ENCODE peak calls at places on chromosomes 2 and 18, in eight cellular contexts. Z, V, C, P, S, E, B and A are unnamed samples.

GRCh38 chr2:55550368-55551102 is 31.0 kb downstream of the CFAP36 start:
- DNase-seq in P (no peak), B (no peak), V (no peak), E (no peak), C (no peak), S (peak; percentile 89), Z (peak; percentile 64), A (peak; percentile 86)

GRCh38 chr2:241237949-241238371 is 49.5 kb downstream of the ANO7 start:
- DNase-seq in V (no peak), P (no peak), C (no peak), E (no peak), B (no peak), S (no peak), Z (no peak), A (no peak)

GRCh38 chr2:45259547-45260160 is 250.4 kb upstream of the SIX2 start:
- DNase-seq in Z (no peak), S (peak; percentile 24), E (no peak), B (no peak), V (no peak), P (no peak), C (no peak), A (no peak)

GRCh38 chr2:84459944-84460429 is 907 bp upstream of the SUCLG1 start:
- DNase-seq in V (no peak), E (no peak), P (no peak), C (no peak), S (no peak), B (no peak), Z (no peak), A (no peak)

GRCh38 chr2:144183744-144184143 is 336.2 kb downstream of the ZEB2 start:
- DNase-seq in B (no peak), S (peak; percentile 61), E (no peak), P (no peak), C (no peak), Z (no peak), V (no peak), A (no peak)

GRCh38 chr18:48391863-48392262 is 17.3 kb downstream of the ZBTB7C start:
- DNase-seq in P (no peak), E (no peak), S (no peak), V (no peak), B (no peak), Z (no peak), C (no peak), A (no peak)

GRCh38 chr2:168920504-168921157 is 19.5 kb downstream of the G6PC2 start:
- DNase-seq in Z (no peak), P (no peak), V (peak; percentile 41), S (peak; percentile 64), B (no peak), C (no peak), E (no peak), A (peak; percentile 36)

GRCh38 chr2:105187531-105187930 is 54.0 kb upstream of the GPR45 start:
- DNase-seq in P (no peak), S (peak; percentile 28), C (no peak), E (no peak), V (no peak), B (no peak), Z (peak; percentile 5), A (no peak)

GRCh38 chr18:9017170-9017899 is 85.2 kb upstream of the NDUFV2 start:
- DNase-seq in S (peak; percentile 95), B (peak; percentile 76), P (peak; percentile 68), E (peak; percentile 71), Z (peak; percentile 90), V (peak; percentile 85), C (no peak), A (peak; percentile 97)

GRCh38 chr18:46728219-46728930 is 28.5 kb downstream of the ST8SIA5 start:
- DNase-seq in B (no peak), C (no peak), V (no peak), E (no peak), P (no peak), S (no peak), Z (no peak), A (no peak)

GRCh38 chr2:96626553-96626942 is 11.6 kb downstream of the KANSL3 start:
- DNase-seq in B (no peak), Z (no peak), V (no peak), E (no peak), C (no peak), P (no peak), S (no peak), A (no peak)

GRCh38 chr2:42879913-42880737 is 87.7 kb upstream of the HAAO start:
- DNase-seq in E (no peak), C (no peak), Z (no peak), S (peak; percentile 52), P (peak; percentile 10), B (no peak), V (no peak), A (no peak)

GRCh38 chr2:113700186-113700841 is 56.1 kb downstream of the SLC35F5 start:
- DNase-seq in E (no peak), V (peak; percentile 46), Z (no peak), B (peak; percentile 58), S (peak; percentile 77), P (no peak), C (peak; percentile 9), A (no peak)
- TF ChIP-seq CTCF in E (peak; percentile 6), V (no peak), Z (no peak), B (no peak), S (peak; percentile 40), P (no peak), C (peak; percentile 20), A (no peak)

DNA sequence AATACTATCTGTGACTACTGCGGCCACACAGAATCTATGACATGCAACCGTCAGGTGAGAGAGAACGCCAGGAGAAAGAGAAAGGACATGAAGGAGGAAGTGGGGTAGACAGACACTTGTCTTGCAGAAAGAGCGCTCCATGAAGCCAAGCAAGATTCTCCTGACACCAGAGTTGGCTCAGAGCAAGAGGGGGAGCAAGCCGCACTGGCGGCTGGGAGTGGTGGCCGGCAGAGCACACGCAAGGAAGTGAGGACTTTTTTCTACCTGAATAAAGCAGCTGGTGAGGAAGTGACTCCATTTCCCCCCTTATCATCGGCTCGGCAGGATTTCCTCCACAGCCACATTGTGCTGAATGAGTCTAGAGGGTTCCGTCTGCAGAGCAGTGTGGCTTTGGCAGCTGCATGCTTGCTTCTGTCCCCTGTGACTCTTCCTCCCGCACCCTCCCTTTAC is 181.5 kb downstream of the BCL2 start:
- DNase-seq in V (no peak), P (no peak), Z (no peak), S (no peak), E (no peak), B (no peak), C (no peak), A (no peak)
- H3K4me3 ChIP-seq in V (no peak overlapping the region), P (no peak overlapping the region), Z (no peak overlapping the region), S (no peak overlapping the region), E (no peak overlapping the region), B (no peak overlapping the region), C (no peak overlapping the region), A (no peak overlapping the region)

GRCh38 chr2:233674995-233675394 is 3.3 kb downstream of the UGT1A9 start:
- DNase-seq in E (no peak), Z (no peak), V (no peak), S (no peak), C (no peak), B (no peak), P (no peak), A (no peak)
- TF ChIP-seq CTCF in E (no peak), Z (peak; percentile 3), V (no peak), S (no peak), C (peak; percentile 21), B (no peak), P (no peak), A (no peak)

GRCh38 chr18:5456577-5457466 is 87.0 kb downstream of the EPB41L3 start:
- DNase-seq in S (peak; percentile 69), P (no peak), B (no peak), V (no peak), E (no peak), C (no peak), Z (peak; percentile 29), A (peak; percentile 73)
- H3K4me3 ChIP-seq in S (peak overlapping the region; percentile 9), P (no peak overlapping the region), B (no peak overlapping the region), V (no peak overlapping the region), E (no peak overlapping the region), C (no peak overlapping the region), Z (peak overlapping the region; percentile 16), A (no peak overlapping the region)